ENCODE peak calls at places on chromosomes 6 and 20, in six cellular contexts. K is breast epithelium, Z is stomach, T is GM12892, J is HL-60, S is K562. R is an unnamed sample.

GRCh38 chr20:25242231-25242630 is 5.7 kb upstream of the PYGB start:
- DNase-seq in Z (no peak), S (no peak), T (no peak), J (no peak), K (no peak), R (no peak)

GRCh38 chr6:34592208-34592952 is 36.3 kb upstream of the SPDEF start:
- DNase-seq in T (no peak), K (no peak), J (no peak), Z (peak; percentile 15), S (no peak), R (no peak)

GRCh38 chr6:1325471-1326309 is 13.8 kb downstream of the FOXQ1 start:
- DNase-seq in K (no peak), Z (peak; percentile 66), S (no peak), J (no peak), T (no peak), R (no peak)

GRCh38 chr6:111789593-111789992 is 83.7 kb downstream of the FYN start:
- DNase-seq in J (no peak), T (no peak), K (no peak), S (no peak), Z (no peak), R (no peak)

GRCh38 chr6:107698146-107698545 is 126.0 kb downstream of the SCML4 start:
- DNase-seq in S (no peak), K (no peak), J (no peak), Z (no peak), T (no peak), R (no peak)

GRCh38 chr6:42128460-42129359 is 13.7 kb downstream of the C6orf132 start:
- DNase-seq in S (peak; percentile 41), T (no peak), Z (no peak), K (no peak), J (no peak), R (no peak)

GRCh38 chr6:170162771-170163404 is 128.0 kb downstream of the DLL1 start:
- DNase-seq in J (no peak), T (no peak), K (no peak), S (no peak), Z (no peak), R (no peak)

GRCh38 chr6:158047120-158047518 is 65.5 kb downstream of the SYNJ2 start:
- DNase-seq in S (no peak), J (no peak), T (no peak), K (no peak), Z (no peak), R (peak; percentile 56)

GRCh38 chr20:6575912-6576391 is 191.5 kb upstream of the BMP2 start:
- DNase-seq in T (no peak), Z (no peak), K (no peak), J (no peak), S (no peak), R (no peak)

GRCh38 chr6:36917541-36918193 is 31.9 kb downstream of the C6orf89 start:
- DNase-seq in S (no peak), K (no peak), T (no peak), Z (no peak), J (no peak), R (peak; percentile 12)

GRCh38 chr20:56429496-56429895 is 17.4 kb downstream of the CASS4 start:
- DNase-seq in K (no peak), J (no peak), Z (no peak), T (no peak), S (peak; percentile 79), R (no peak)

GRCh38 chr6:156956286-156956685 is 179.1 kb downstream of the ARID1B start:
- DNase-seq in J (no peak), S (no peak), T (no peak), Z (no peak), K (no peak), R (no peak)

GRCh38 chr20:63693079-63693974 is 3.1 kb upstream of the TNFRSF6B start:
- DNase-seq in J (no peak), T (no peak), K (no peak), Z (no peak), S (no peak), R (no peak)

GRCh38 chr6:16674666-16675392 is 86.4 kb downstream of the ATXN1 start:
- DNase-seq in J (no peak), Z (no peak), S (no peak), T (no peak), K (no peak), R (no peak)

GRCh38 chr20:55446301-55446700 is 559.0 kb downstream of the CBLN4 start:
- DNase-seq in T (no peak), J (no peak), Z (no peak), K (no peak), S (no peak), R (no peak)

GRCh38 chr6:122869437-122870024 is 80.5 kb downstream of the SMPDL3A start:
- DNase-seq in S (peak; percentile 29), T (no peak), Z (peak; percentile 39), K (no peak), J (peak; percentile 45), R (peak; percentile 25)

GRCh38 chr6:16450285-16450684 is 211.9 kb downstream of the GMPR start:
- DNase-seq in J (no peak), Z (no peak), S (no peak), K (no peak), T (no peak), R (no peak)

GRCh38 chr6:144644776-144645175 is 359.6 kb downstream of the UTRN start:
- DNase-seq in Z (no peak), T (no peak), K (no peak), S (no peak), J (no peak), R (no peak)

GRCh38 chr6:54245265-54245664 is 63.0 kb upstream of the TINAG start:
- DNase-seq in S (no peak), J (no peak), T (no peak), Z (no peak), K (no peak), R (no peak)

GRCh38 chr6:26607434-26608230 is 10.9 kb downstream of the ABT1 start:
- DNase-seq in S (peak; percentile 66), T (no peak), K (no peak), Z (peak; percentile 39), J (peak; percentile 64), R (peak; percentile 57)

GRCh38 chr6:39411465-39411864 is 89.0 kb upstream of the KCNK16 start:
- DNase-seq in K (no peak), J (no peak), Z (no peak), T (no peak), S (no peak), R (no peak)

GRCh38 chr20:58618694-58619540 is 32.2 kb upstream of the STX16 start:
- DNase-seq in J (no peak), S (no peak), Z (no peak), T (no peak), K (no peak), R (no peak)

GRCh38 chr6:37056439-37057127 is 51.1 kb downstream of the FGD2 start:
- DNase-seq in Z (no peak), T (no peak), K (peak; percentile 86), J (no peak), S (no peak), R (no peak)

GRCh38 chr6:52419809-52420667 is at the start of gene EFHC1:
- DNase-seq in K (peak; percentile 98), J (peak; percentile 96), Z (peak; percentile 99), S (peak; percentile 98), T (peak; percentile 70), R (peak; percentile 99)

GRCh38 chr20:48471176-48471575 is 356.6 kb downstream of the PREX1 start:
- DNase-seq in S (no peak), Z (no peak), K (no peak), J (no peak), T (no peak), R (no peak)

GRCh38 chr6:34249469-34250370 is 914 bp upstream of the SMIM29 start:
- DNase-seq in Z (no peak), S (no peak), T (no peak), J (no peak), K (no peak), R (no peak)

GRCh38 chr6:43658161-43658560 is 13.3 kb downstream of the RSPH9 start:
- DNase-seq in K (no peak), S (no peak), Z (no peak), J (no peak), T (no peak), R (no peak)

GRCh38 chr6:43713611-43714310 is 26.2 kb upstream of the MRPS18A start:
- DNase-seq in J (no peak), Z (no peak), T (no peak), K (no peak), S (no peak), R (no peak)

GRCh38 chr20:61115627-61116026 is 136.4 kb upstream of the CDH4 start:
- DNase-seq in Z (no peak), K (no peak), T (no peak), S (no peak), J (no peak), R (no peak)

GRCh38 chr20:4808872-4809271 is 87.2 kb downstream of the PRND start:
- DNase-seq in Z (no peak), S (no peak), T (no peak), J (peak; percentile 65), K (no peak), R (no peak)

GRCh38 chr6:44086931-44087574 is 40.2 kb downstream of the MRPL14 start:
- DNase-seq in J (no peak), Z (peak; percentile 64), S (no peak), T (no peak), K (no peak), R (no peak)

GRCh38 chr20:4720977-4721349 is 746 bp upstream of the PRND start:
- DNase-seq in J (no peak), Z (no peak), K (no peak), T (no peak), S (no peak), R (no peak)

GRCh38 chr6:85285934-85286333 is 163.9 kb upstream of the NT5E start:
- DNase-seq in S (no peak), Z (no peak), J (no peak), K (no peak), T (no peak), R (no peak)
- TF ChIP-seq POLR2AphosphoS5 in S (no peak), Z (no peak), J (no peak), K (no peak), T (no peak), R (no peak)

DNA sequence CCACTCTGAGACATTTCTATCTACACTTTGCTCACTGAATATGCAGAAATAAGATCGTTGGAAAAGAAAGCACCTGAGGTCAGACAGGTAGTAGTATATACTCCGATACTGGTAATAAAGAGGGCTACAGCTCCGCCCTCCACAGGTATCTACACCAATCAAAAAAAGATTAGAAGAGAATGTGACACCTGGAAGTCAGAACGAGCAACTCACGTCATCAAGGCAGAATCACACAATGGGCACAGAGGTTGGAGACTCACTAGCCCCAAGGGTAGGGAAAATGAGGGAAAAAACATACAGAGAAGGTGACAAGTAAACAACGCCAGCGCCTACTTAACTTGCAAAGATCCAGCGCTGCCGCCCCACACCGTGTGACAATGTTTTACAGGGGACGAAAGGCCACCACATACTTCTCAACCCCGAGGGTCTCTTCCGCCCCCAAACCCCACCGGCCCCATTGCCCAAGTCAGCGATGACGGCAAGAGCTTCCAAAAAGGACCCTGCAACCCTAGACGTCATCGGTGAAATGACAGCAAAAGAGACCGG is 656 bp downstream of the LMBRD1 start:
- DNase-seq in Z (peak; percentile 69), T (no peak), K (peak; percentile 66), J (peak; percentile 22), S (no peak), R (peak; percentile 67)
- TF ChIP-seq POLR2AphosphoS5 in Z (peak; percentile 92), T (peak; percentile 12), K (no peak), J (no peak), S (no peak), R (peak; percentile 95)

GRCh38 chr6:88908598-88909548 is 54.5 kb downstream of the RNGTT start:
- DNase-seq in K (no peak), Z (no peak), T (no peak), S (no peak), J (peak; percentile 23), R (no peak)
- TF ChIP-seq POLR2AphosphoS5 in K (no peak), Z (no peak), T (no peak), S (no peak), J (no peak), R (no peak)

GRCh38 chr6:142325111-142325510 is 23.3 kb downstream of the ADGRG6 start:
- DNase-seq in J (no peak), S (no peak), Z (no peak), T (no peak), K (no peak), R (no peak)
- TF ChIP-seq POLR2AphosphoS5 in J (no peak), S (no peak), Z (no peak), T (no peak), K (no peak), R (no peak)